ENCODE peak calls at places on chromosomes 2 and 18, in ten cellular contexts. U is adrenal gland, J is IMR-90, R is transverse colon, M is K562, G is lower leg skin, K is Peyer's patch, N is A549, D is heart left ventricle, Q is uterus. V is an unnamed sample.

GRCh38 chr2:11419781-11420180 is 46.2 kb downstream of the E2F6 start:
- DNase-seq in N (no peak), R (no peak), G (peak), J (no peak), Q (no peak), D (no peak), K (no peak), U (peak), M (no peak), V (no peak)

GRCh38 chr2:7812231-7812995 is 869.4 kb upstream of the ID2 start:
- DNase-seq in K (no peak), M (no peak), N (no peak), G (no peak), Q (no peak), U (no peak), D (no peak), J (peak), R (no peak), V (no peak)

GRCh38 chr18:37572736-37573135 is 7.1 kb upstream of the CELF4 start:
- DNase-seq in D (no peak), M (no peak), Q (no peak), J (no peak), R (no peak), U (no peak), K (no peak), N (no peak), G (peak), V (no peak)

GRCh38 chr18:77071711-77072292 is 60.8 kb downstream of the MBP start:
- DNase-seq in R (no peak), M (no peak), J (peak), Q (no peak), U (peak), N (peak), K (no peak), G (peak), D (no peak), V (no peak)

GRCh38 chr18:13178976-13179375 is 39.6 kb upstream of the LDLRAD4 start:
- DNase-seq in N (no peak), G (no peak), J (peak), D (no peak), Q (no peak), M (no peak), K (no peak), R (no peak), U (no peak), V (no peak)

GRCh38 chr2:10039658-10040410 is 3.5 kb upstream of the KLF11 start:
- DNase-seq in K (no peak), Q (no peak), J (no peak), D (peak), G (peak), N (no peak), U (peak), R (peak), M (no peak), V (peak)

GRCh38 chr18:9055626-9056025 is 46.9 kb upstream of the NDUFV2 start:
- DNase-seq in G (no peak), Q (no peak), N (no peak), J (no peak), R (no peak), K (no peak), U (no peak), M (no peak), D (no peak), V (no peak)

GRCh38 chr2:20592106-20593071 is 58.5 kb downstream of the HS1BP3 start:
- DNase-seq in D (no peak), M (peak), G (peak), R (peak), Q (peak), J (no peak), K (peak), N (no peak), U (peak), V (no peak)

GRCh38 chr2:241561811-241562210 is 3.3 kb downstream of the BOK start:
- DNase-seq in G (no peak), J (peak), R (peak), Q (peak), K (no peak), U (peak), D (peak), N (no peak), M (peak), V (peak)

GRCh38 chr18:62566199-62566598 is 43.4 kb downstream of the ZCCHC2 start:
- DNase-seq in N (peak), K (no peak), M (peak), U (peak), G (no peak), Q (no peak), R (peak), D (no peak), J (peak), V (peak)

GRCh38 chr18:63141777-63142176 is 177.8 kb downstream of the BCL2 start:
- DNase-seq in G (no peak), U (no peak), J (no peak), N (no peak), Q (no peak), K (no peak), R (peak), M (no peak), D (no peak), V (no peak)

GRCh38 chr2:191499874-191500565 is 177.9 kb upstream of the NABP1 start:
- DNase-seq in D (no peak), Q (no peak), U (no peak), J (peak), K (no peak), G (no peak), N (no peak), M (no peak), R (no peak), V (no peak)

GRCh38 chr2:54656863-54657262 is 66.6 kb upstream of the EML6 start:
- DNase-seq in U (no peak), N (no peak), Q (no peak), D (no peak), J (no peak), K (no peak), G (no peak), R (no peak), M (no peak), V (no peak)

GRCh38 chr2:38997784-38998183 is 108.1 kb downstream of the ARHGEF33 start:
- DNase-seq in U (no peak), N (peak), R (no peak), G (no peak), K (no peak), J (peak), M (no peak), D (no peak), Q (no peak), V (no peak)

GRCh38 chr18:22800551-22800951 is 132.6 kb upstream of the RBBP8 start:
- DNase-seq in R (no peak), U (no peak), J (peak), N (no peak), G (no peak), M (no peak), K (no peak), D (no peak), Q (peak), V (no peak)

GRCh38 chr2:60855989-60856669 is 25.2 kb upstream of the REL start:
- DNase-seq in M (peak), G (no peak), Q (no peak), J (no peak), N (no peak), U (no peak), D (no peak), K (no peak), R (no peak), V (no peak)

GRCh38 chr2:20599001-20599600 is 51.8 kb downstream of the HS1BP3 start:
- DNase-seq in K (peak), D (peak), Q (peak), U (peak), R (peak), J (no peak), N (no peak), G (peak), M (no peak), V (no peak)

GRCh38 chr2:17242813-17243485 is 275.3 kb downstream of the RAD51AP2 start:
- DNase-seq in Q (no peak), M (no peak), U (no peak), R (no peak), J (no peak), D (no peak), N (no peak), G (no peak), K (no peak), V (no peak)

GRCh38 chr2:206031162-206031784 is 54.7 kb downstream of the INO80D start:
- DNase-seq in K (no peak), Q (no peak), N (no peak), G (no peak), R (no peak), J (peak), M (no peak), D (no peak), U (no peak), V (no peak)

GRCh38 chr2:54459037-54459441 is 2.9 kb downstream of the SPTBN1 start:
- DNase-seq in R (no peak), K (no peak), U (no peak), D (no peak), J (peak), M (no peak), G (no peak), Q (no peak), N (no peak), V (no peak)

GRCh38 chr2:211093743-211094303 is 537.4 kb downstream of the CPS1 start:
- DNase-seq in R (no peak), D (no peak), M (no peak), N (no peak), U (no peak), J (no peak), G (no peak), K (no peak), Q (no peak), V (no peak)

GRCh38 chr2:195612515-195613495 is 44.2 kb upstream of the SLC39A10 start:
- DNase-seq in K (no peak), D (no peak), J (peak), G (peak), Q (no peak), M (no peak), N (peak), R (no peak), U (no peak), V (no peak)

GRCh38 chr18:26458526-26459232 is 89.7 kb downstream of the KCTD1 start:
- DNase-seq in K (no peak), N (no peak), D (no peak), R (no peak), G (no peak), Q (no peak), J (peak), M (no peak), U (no peak), V (no peak)

GRCh38 chr2:190352668-190353536 is 9.5 kb downstream of the INPP1 start:
- DNase-seq in R (no peak), K (no peak), Q (peak), M (peak), J (no peak), N (no peak), D (no peak), U (no peak), G (no peak), V (no peak)
- TF ChIP-seq POLR2A in R (no peak), K (no peak), Q (no peak), M (no peak), J (no peak), N (no peak), D (no peak), U (no peak), G (no peak), V (no peak)

GRCh38 chr2:216502776-216503629 is 4.4 kb downstream of the RPL37A start:
- DNase-seq in N (no peak), Q (no peak), K (no peak), D (no peak), J (no peak), R (no peak), M (no peak), G (no peak), U (no peak), V (no peak)
- TF ChIP-seq POLR2A in N (no peak), Q (no peak), K (no peak), D (no peak), J (no peak), R (no peak), M (peak), G (no peak), U (no peak), V (no peak)

DNA sequence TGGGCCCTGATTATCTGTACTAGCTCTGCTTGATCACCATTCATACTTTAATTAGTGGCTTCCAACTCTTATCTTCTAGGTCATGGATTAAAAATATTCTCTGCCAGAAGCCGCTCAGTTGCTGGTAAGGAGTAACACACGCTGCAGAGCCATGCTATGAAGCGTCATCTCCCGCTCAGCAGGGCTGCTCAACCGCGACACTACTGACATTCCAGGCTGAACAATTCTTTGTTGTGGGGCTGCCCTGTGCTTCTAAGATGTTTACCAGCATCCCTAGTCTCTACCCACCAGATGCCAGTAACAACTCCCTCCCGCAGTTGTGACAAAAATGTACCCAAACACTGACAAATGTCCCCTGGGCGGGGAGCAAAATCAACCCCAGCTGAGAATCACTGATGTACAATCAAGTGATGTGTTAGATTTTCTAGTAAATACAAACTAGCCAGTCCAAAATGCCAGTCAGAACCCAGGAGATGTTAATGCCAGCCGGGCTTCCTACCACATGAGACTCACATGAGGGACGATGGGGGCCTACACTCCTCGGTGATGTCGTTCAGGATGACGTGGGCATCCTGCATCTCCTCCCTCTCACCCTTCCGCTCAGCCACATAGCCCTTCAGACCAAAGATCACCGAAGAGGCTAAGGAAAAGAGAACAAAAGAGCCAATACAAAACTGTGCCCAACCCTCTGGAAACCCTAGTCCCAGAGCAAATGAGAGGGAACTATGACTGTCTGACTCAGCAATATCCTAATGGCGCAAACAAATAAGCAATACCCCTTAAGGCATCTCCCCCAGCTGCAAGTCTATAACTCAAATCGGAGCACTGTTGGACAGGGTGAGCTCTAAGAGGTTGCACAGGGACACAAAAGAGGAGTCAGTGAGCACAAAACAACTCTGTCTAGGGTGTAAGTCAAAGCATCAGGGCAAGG is 15.6 kb downstream of the ILKAP start:
- DNase-seq in Q (no peak), R (no peak), K (no peak), N (no peak), J (no peak), U (no peak), M (no peak), G (no peak), D (no peak), V (no peak)
- TF ChIP-seq POLR2A in Q (no peak), R (no peak), K (no peak), N (no peak), J (no peak), U (no peak), M (no peak), G (no peak), D (no peak), V (no peak)

GRCh38 chr2:30147715-30148611 is 1.2 kb downstream of the YPEL5 start:
- DNase-seq in U (peak), K (peak), D (peak), M (peak), G (peak), J (peak), R (peak), N (peak), Q (peak), V (peak)
- TF ChIP-seq POLR2A in U (peak), K (peak), D (peak), M (peak), G (no peak), J (peak), R (peak), N (no peak), Q (peak), V (peak)

GRCh38 chr2:106997204-106997603 is 111.2 kb upstream of the ST6GAL2 start:
- DNase-seq in R (no peak), M (no peak), J (no peak), K (no peak), U (no peak), G (no peak), Q (no peak), N (no peak), D (no peak), V (no peak)

GRCh38 chr2:107002735-107003134 is 116.8 kb upstream of the ST6GAL2 start:
- DNase-seq in Q (no peak), R (no peak), K (no peak), G (no peak), N (no peak), M (no peak), U (no peak), J (no peak), D (no peak), V (no peak)

GRCh38 chr2:107001964-107002696 is 116.2 kb upstream of the ST6GAL2 start:
- DNase-seq in J (peak), M (no peak), R (no peak), Q (no peak), D (no peak), G (no peak), K (no peak), U (no peak), N (peak), V (no peak)

GRCh38 chr2:107001081-107001480 is 115.1 kb upstream of the ST6GAL2 start:
- DNase-seq in N (no peak), Q (no peak), R (no peak), U (no peak), J (no peak), D (no peak), G (no peak), K (no peak), M (no peak), V (no peak)

DNA sequence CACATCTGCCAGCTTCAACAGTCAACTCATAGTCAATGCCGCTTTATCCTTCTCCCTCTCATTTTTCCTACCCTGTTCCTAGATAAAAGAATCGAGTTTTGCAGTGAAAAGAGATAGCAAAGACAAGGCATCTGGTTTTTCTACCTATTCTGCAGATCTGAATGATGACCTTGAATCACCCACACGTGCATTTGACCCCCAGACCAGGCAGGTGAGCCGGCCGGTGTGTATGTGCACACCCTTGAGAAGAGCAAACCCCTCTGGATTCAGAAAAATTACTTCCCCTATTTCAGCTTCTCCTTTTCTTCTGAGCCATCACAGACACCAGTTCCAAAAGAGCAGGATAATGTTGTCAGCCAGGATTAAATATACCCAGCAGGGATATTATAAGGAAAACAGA is 115.6 kb upstream of the ST6GAL2 start:
- DNase-seq in M (no peak), N (no peak), D (no peak), K (no peak), Q (no peak), U (no peak), R (no peak), J (no peak), G (no peak), V (no peak)
- TF ChIP-seq POLR2A in M (no peak), N (no peak), D (no peak), K (no peak), Q (no peak), U (no peak), R (no peak), J (no peak), G (no peak), V (no peak)

GRCh38 chr2:127418300-127419111 is at the start of gene PROC:
- DNase-seq in D (no peak), U (no peak), G (peak), R (no peak), J (no peak), Q (no peak), M (no peak), N (no peak), K (no peak), V (no peak)
- TF ChIP-seq POLR2A in D (no peak), U (no peak), G (no peak), R (no peak), J (no peak), Q (no peak), M (no peak), N (no peak), K (no peak), V (no peak)

DNA sequence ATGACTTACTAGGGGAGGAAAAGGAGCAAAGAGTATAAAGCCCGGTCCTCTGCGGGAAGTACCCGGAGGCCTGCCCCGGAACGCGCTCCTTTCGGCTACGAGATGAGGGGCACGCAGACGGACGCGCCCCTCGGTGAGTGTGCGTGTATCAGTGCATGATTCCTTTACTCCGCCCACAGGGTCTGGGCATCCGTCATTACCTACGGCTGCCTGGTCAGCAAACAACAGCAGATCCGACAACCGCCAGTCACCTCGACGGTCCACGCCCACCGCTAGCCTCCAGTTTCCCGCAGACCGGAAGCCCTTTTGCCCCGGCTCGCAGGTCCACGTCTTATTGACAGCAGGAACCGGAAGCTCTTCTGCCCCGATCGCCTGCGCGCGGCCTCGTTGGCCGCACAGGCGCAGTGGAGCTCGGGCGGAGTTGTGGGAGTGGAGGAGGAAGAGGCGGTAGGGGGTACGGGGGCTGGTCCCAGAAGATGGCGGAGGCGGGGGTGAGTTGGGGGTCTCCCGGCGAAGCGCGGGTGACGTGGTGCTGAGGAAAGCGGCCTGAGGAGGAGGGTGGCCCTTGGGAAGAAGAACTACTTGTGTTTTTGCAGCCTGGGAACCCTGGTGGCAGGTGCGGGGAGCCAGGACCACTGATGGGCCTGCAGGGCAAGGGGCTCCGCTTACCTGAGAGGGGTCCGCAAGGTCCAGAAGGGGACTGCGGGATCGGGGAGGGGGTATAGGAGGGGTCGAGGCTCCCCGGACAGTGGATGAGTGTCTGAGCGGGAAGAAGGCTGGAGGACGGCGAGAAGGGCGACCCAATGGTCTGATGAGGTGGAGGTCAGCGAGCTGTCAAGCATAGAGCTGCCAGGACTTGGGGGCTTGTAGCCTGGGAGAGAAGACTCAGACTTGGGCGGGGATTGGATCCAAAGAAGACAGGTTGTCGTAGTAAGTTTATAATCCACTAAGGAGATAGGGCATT is at the start of gene INSIG2:
- DNase-seq in R (peak), N (peak), J (peak), U (peak), K (peak), M (peak), Q (peak), D (peak), G (peak), V (peak)
- TF ChIP-seq POLR2A in R (peak), N (peak), J (no peak), U (no peak), K (peak), M (peak), Q (no peak), D (peak), G (no peak), V (peak)